ENCODE peak calls at places on chromosomes 2 and 18, in ten cellular contexts. One of them, this sample, is unnamed.

GRCh38 chr2:95062247-95062646 is 36.7 kb downstream of the MAL start:
- DNase-seq in PC-9: no peak
- DNase-seq in psoas muscle: no peak
- DNase-seq in fibroblast of lung: no peak
- DNase-seq in CD8-positive, alpha-beta T cell: no peak
- DNase-seq in astrocyte of the cerebellum: no peak
- DNase-seq in AG09309: no peak
- DNase-seq in AG10803: no peak
- DNase-seq in prostate gland: no peak
- DNase-seq in astrocyte: no peak
- DNase-seq in this sample: no peak

GRCh38 chr2:189298481-189298880 is 118.9 kb upstream of the COL5A2 start:
- DNase-seq in astrocyte of the cerebellum: no peak
- DNase-seq in AG09309: no peak
- DNase-seq in prostate gland: no peak
- DNase-seq in AG10803: peak
- DNase-seq in astrocyte: peak
- DNase-seq in fibroblast of lung: peak
- DNase-seq in CD8-positive, alpha-beta T cell: no peak
- DNase-seq in PC-9: no peak
- DNase-seq in psoas muscle: no peak
- DNase-seq in this sample: no peak

GRCh38 chr2:26927221-26927620 is 43.2 kb upstream of the MAPRE3 start:
- DNase-seq in AG10803: no peak
- DNase-seq in astrocyte: no peak
- DNase-seq in prostate gland: no peak
- DNase-seq in astrocyte of the cerebellum: no peak
- DNase-seq in psoas muscle: no peak
- DNase-seq in CD8-positive, alpha-beta T cell: no peak
- DNase-seq in fibroblast of lung: no peak
- DNase-seq in PC-9: no peak
- DNase-seq in AG09309: no peak
- DNase-seq in this sample: no peak

GRCh38 chr2:1771626-1772280 is 27.4 kb upstream of the PXDN start:
- DNase-seq in psoas muscle: no peak
- DNase-seq in astrocyte of the cerebellum: no peak
- DNase-seq in CD8-positive, alpha-beta T cell: no peak
- DNase-seq in astrocyte: no peak
- DNase-seq in fibroblast of lung: no peak
- DNase-seq in prostate gland: no peak
- DNase-seq in AG10803: no peak
- DNase-seq in PC-9: no peak
- DNase-seq in AG09309: no peak
- DNase-seq in this sample: no peak

GRCh38 chr2:223560704-223561435 is 41.3 kb downstream of the SCG2 start:
- DNase-seq in psoas muscle: no peak
- DNase-seq in astrocyte of the cerebellum: no peak
- DNase-seq in AG09309: no peak
- DNase-seq in PC-9: no peak
- DNase-seq in fibroblast of lung: peak
- DNase-seq in CD8-positive, alpha-beta T cell: no peak
- DNase-seq in AG10803: no peak
- DNase-seq in astrocyte: peak
- DNase-seq in prostate gland: no peak
- DNase-seq in this sample: no peak

GRCh38 chr18:11176416-11176815 is 27.0 kb upstream of the PIEZO2 start:
- DNase-seq in AG09309: peak
- DNase-seq in psoas muscle: no peak
- DNase-seq in astrocyte of the cerebellum: no peak
- DNase-seq in astrocyte: peak
- DNase-seq in PC-9: no peak
- DNase-seq in CD8-positive, alpha-beta T cell: no peak
- DNase-seq in AG10803: peak
- DNase-seq in prostate gland: no peak
- DNase-seq in fibroblast of lung: peak
- DNase-seq in this sample: no peak

GRCh38 chr2:109005686-109006204 is 16.7 kb upstream of the EDAR start:
- DNase-seq in AG10803: peak
- DNase-seq in astrocyte: peak
- DNase-seq in prostate gland: no peak
- DNase-seq in AG09309: no peak
- DNase-seq in psoas muscle: peak
- DNase-seq in PC-9: no peak
- DNase-seq in astrocyte of the cerebellum: peak
- DNase-seq in fibroblast of lung: peak
- DNase-seq in CD8-positive, alpha-beta T cell: no peak
- DNase-seq in this sample: no peak

GRCh38 chr18:3083776-3084175 is 70.8 kb upstream of the LPIN2 start:
- DNase-seq in CD8-positive, alpha-beta T cell: no peak
- DNase-seq in prostate gland: no peak
- DNase-seq in AG10803: no peak
- DNase-seq in astrocyte of the cerebellum: no peak
- DNase-seq in fibroblast of lung: peak
- DNase-seq in astrocyte: no peak
- DNase-seq in PC-9: no peak
- DNase-seq in AG09309: no peak
- DNase-seq in psoas muscle: no peak
- DNase-seq in this sample: no peak

GRCh38 chr2:74512744-74513604 is 1.3 kb upstream of the TLX2 start:
- DNase-seq in CD8-positive, alpha-beta T cell: no peak
- DNase-seq in astrocyte of the cerebellum: no peak
- DNase-seq in astrocyte: no peak
- DNase-seq in psoas muscle: no peak
- DNase-seq in AG09309: no peak
- DNase-seq in PC-9: no peak
- DNase-seq in AG10803: no peak
- DNase-seq in prostate gland: no peak
- DNase-seq in fibroblast of lung: no peak
- DNase-seq in this sample: no peak

GRCh38 chr2:182522930-182523541 is 96.2 kb upstream of the PDE1A start:
- DNase-seq in CD8-positive, alpha-beta T cell: no peak
- DNase-seq in astrocyte: peak
- DNase-seq in astrocyte of the cerebellum: peak
- DNase-seq in psoas muscle: no peak
- DNase-seq in AG09309: no peak
- DNase-seq in PC-9: no peak
- DNase-seq in AG10803: no peak
- DNase-seq in prostate gland: no peak
- DNase-seq in fibroblast of lung: peak
- DNase-seq in this sample: no peak
- H3K4me3 ChIP-seq in CD8-positive, alpha-beta T cell: no peak
- H3K4me3 ChIP-seq in astrocyte: no peak
- H3K4me3 ChIP-seq in astrocyte of the cerebellum: peak
- H3K4me3 ChIP-seq in psoas muscle: peak
- H3K4me3 ChIP-seq in AG09309: no peak
- H3K4me3 ChIP-seq in PC-9: no peak
- H3K4me3 ChIP-seq in AG10803: no peak
- H3K4me3 ChIP-seq in prostate gland: no peak
- H3K4me3 ChIP-seq in fibroblast of lung: peak
- H3K4me3 ChIP-seq in this sample: no peak

DNA sequence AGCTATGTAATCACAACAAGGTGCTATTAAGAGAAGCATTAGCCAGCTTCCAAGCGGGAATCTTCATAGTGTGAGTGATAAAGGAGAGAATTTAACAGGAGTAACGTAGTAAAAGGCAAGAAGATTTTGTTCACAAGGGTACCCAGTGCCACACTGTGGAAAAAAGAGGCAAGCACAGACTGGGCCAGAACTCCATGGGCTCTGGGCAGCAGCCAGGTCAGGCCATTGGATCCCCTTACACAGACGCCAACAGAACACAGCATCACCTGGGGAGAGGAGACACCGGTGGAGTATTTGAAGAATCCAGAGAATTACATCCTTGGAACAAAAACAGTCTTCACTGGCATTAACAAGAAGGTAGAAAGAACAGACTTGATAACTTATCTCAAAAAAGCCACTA is 21.2 kb downstream of the AMER3 start:
- DNase-seq in CD8-positive, alpha-beta T cell: no peak
- DNase-seq in astrocyte: no peak
- DNase-seq in AG10803: no peak
- DNase-seq in AG09309: no peak
- DNase-seq in fibroblast of lung: no peak
- DNase-seq in astrocyte of the cerebellum: no peak
- DNase-seq in prostate gland: no peak
- DNase-seq in PC-9: no peak
- DNase-seq in psoas muscle: no peak
- DNase-seq in this sample: no peak
- TF ChIP-seq CTCF in CD8-positive, alpha-beta T cell: no peak
- TF ChIP-seq CTCF in astrocyte: no peak
- TF ChIP-seq CTCF in AG10803: no peak
- TF ChIP-seq CTCF in AG09309: no peak
- TF ChIP-seq CTCF in fibroblast of lung: no peak
- TF ChIP-seq CTCF in astrocyte of the cerebellum: no peak
- TF ChIP-seq CTCF in prostate gland: no peak
- TF ChIP-seq CTCF in PC-9: no peak
- TF ChIP-seq CTCF in psoas muscle: no peak
- TF ChIP-seq CTCF in this sample: no peak

GRCh38 chr2:68767996-68768395 is 33.4 kb downstream of the ARHGAP25 start:
- DNase-seq in prostate gland: no peak
- DNase-seq in astrocyte of the cerebellum: no peak
- DNase-seq in fibroblast of lung: no peak
- DNase-seq in AG09309: no peak
- DNase-seq in PC-9: no peak
- DNase-seq in astrocyte: no peak
- DNase-seq in psoas muscle: no peak
- DNase-seq in AG10803: no peak
- DNase-seq in CD8-positive, alpha-beta T cell: no peak
- DNase-seq in this sample: no peak
- H3K4me3 ChIP-seq in prostate gland: no peak
- H3K4me3 ChIP-seq in astrocyte of the cerebellum: no peak
- H3K4me3 ChIP-seq in fibroblast of lung: no peak
- H3K4me3 ChIP-seq in AG09309: no peak
- H3K4me3 ChIP-seq in PC-9: no peak
- H3K4me3 ChIP-seq in astrocyte: no peak
- H3K4me3 ChIP-seq in psoas muscle: no peak
- H3K4me3 ChIP-seq in AG10803: no peak
- H3K4me3 ChIP-seq in CD8-positive, alpha-beta T cell: peak
- H3K4me3 ChIP-seq in this sample: no peak

DNA sequence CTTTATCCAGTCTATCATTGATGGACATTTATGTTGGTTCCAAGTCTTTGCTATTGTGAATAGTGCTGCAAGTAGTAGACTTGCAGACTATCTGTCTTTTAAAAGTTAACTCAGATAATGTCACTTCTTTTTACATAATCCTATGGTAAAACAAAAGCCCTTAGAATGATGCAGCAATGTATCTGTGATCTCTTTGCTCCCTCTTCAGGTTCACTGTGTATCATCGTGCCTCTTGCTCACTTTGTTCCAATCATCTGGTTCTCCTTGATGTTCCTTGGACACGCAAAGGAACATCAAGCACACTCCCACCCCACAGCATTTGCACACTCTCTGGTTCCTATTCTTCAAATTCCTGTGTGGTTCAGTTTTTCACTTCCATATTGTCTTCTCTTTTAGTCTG is 472.5 kb upstream of the ZNF804A start:
- DNase-seq in AG10803: no peak
- DNase-seq in astrocyte: no peak
- DNase-seq in astrocyte of the cerebellum: no peak
- DNase-seq in psoas muscle: no peak
- DNase-seq in AG09309: no peak
- DNase-seq in prostate gland: no peak
- DNase-seq in CD8-positive, alpha-beta T cell: no peak
- DNase-seq in fibroblast of lung: no peak
- DNase-seq in PC-9: no peak
- DNase-seq in this sample: no peak
- TF ChIP-seq CTCF in AG10803: no peak
- TF ChIP-seq CTCF in astrocyte: no peak
- TF ChIP-seq CTCF in astrocyte of the cerebellum: no peak
- TF ChIP-seq CTCF in psoas muscle: no peak
- TF ChIP-seq CTCF in AG09309: no peak
- TF ChIP-seq CTCF in prostate gland: no peak
- TF ChIP-seq CTCF in CD8-positive, alpha-beta T cell: no peak
- TF ChIP-seq CTCF in fibroblast of lung: no peak
- TF ChIP-seq CTCF in PC-9: no peak
- TF ChIP-seq CTCF in this sample: no peak

GRCh38 chr2:230416061-230416721 is at the start of gene SP100:
- DNase-seq in prostate gland: peak
- DNase-seq in fibroblast of lung: peak
- DNase-seq in PC-9: peak
- DNase-seq in psoas muscle: peak
- DNase-seq in AG10803: peak
- DNase-seq in AG09309: peak
- DNase-seq in astrocyte of the cerebellum: peak
- DNase-seq in CD8-positive, alpha-beta T cell: peak
- DNase-seq in astrocyte: peak
- DNase-seq in this sample: peak

GRCh38 chr2:230418341-230419016 is 2.5 kb downstream of the SP100 start:
- DNase-seq in psoas muscle: no peak
- DNase-seq in CD8-positive, alpha-beta T cell: no peak
- DNase-seq in PC-9: peak
- DNase-seq in astrocyte: peak
- DNase-seq in prostate gland: no peak
- DNase-seq in AG10803: peak
- DNase-seq in astrocyte of the cerebellum: no peak
- DNase-seq in fibroblast of lung: peak
- DNase-seq in AG09309: peak
- DNase-seq in this sample: no peak

GRCh38 chr2:230414302-230414701 is 1.7 kb upstream of the SP100 start:
- DNase-seq in prostate gland: no peak
- DNase-seq in astrocyte: no peak
- DNase-seq in fibroblast of lung: no peak
- DNase-seq in astrocyte of the cerebellum: no peak
- DNase-seq in AG09309: no peak
- DNase-seq in PC-9: no peak
- DNase-seq in AG10803: no peak
- DNase-seq in psoas muscle: no peak
- DNase-seq in CD8-positive, alpha-beta T cell: no peak
- DNase-seq in this sample: no peak

GRCh38 chr2:230413465-230413864 is 2.5 kb upstream of the SP100 start:
- DNase-seq in psoas muscle: no peak
- DNase-seq in astrocyte: no peak
- DNase-seq in AG10803: no peak
- DNase-seq in AG09309: no peak
- DNase-seq in prostate gland: no peak
- DNase-seq in CD8-positive, alpha-beta T cell: no peak
- DNase-seq in PC-9: no peak
- DNase-seq in astrocyte of the cerebellum: no peak
- DNase-seq in fibroblast of lung: no peak
- DNase-seq in this sample: no peak

GRCh38 chr2:230417436-230417835 is 1.4 kb downstream of the SP100 start:
- DNase-seq in astrocyte of the cerebellum: no peak
- DNase-seq in CD8-positive, alpha-beta T cell: no peak
- DNase-seq in astrocyte: no peak
- DNase-seq in AG09309: no peak
- DNase-seq in psoas muscle: no peak
- DNase-seq in PC-9: no peak
- DNase-seq in prostate gland: no peak
- DNase-seq in AG10803: no peak
- DNase-seq in fibroblast of lung: no peak
- DNase-seq in this sample: no peak
- H3K4me3 ChIP-seq in astrocyte of the cerebellum: peak
- H3K4me3 ChIP-seq in CD8-positive, alpha-beta T cell: peak
- H3K4me3 ChIP-seq in astrocyte: peak
- H3K4me3 ChIP-seq in AG09309: peak
- H3K4me3 ChIP-seq in psoas muscle: peak
- H3K4me3 ChIP-seq in PC-9: peak
- H3K4me3 ChIP-seq in prostate gland: peak
- H3K4me3 ChIP-seq in AG10803: peak
- H3K4me3 ChIP-seq in fibroblast of lung: peak
- H3K4me3 ChIP-seq in this sample: peak

DNA sequence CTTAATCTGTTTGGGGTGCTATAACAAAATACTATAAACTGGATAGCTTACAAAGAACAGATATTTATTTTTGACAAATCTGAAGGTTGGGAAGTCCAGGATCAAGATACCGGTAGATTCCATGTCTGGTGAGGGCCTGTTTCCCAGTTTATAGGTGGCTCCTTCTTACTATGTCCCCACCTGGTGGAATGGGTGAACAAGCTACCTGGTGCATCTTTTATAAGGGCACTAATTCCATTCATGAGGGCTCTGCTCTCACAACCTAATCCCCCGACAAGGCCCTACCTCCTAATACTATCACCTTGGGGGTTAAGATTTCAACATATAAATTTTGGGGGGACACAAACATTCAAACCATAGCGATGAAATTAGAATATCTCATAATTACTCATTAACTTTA is 15.6 kb upstream of the NEMP2 start:
- DNase-seq in prostate gland: no peak
- DNase-seq in AG09309: no peak
- DNase-seq in CD8-positive, alpha-beta T cell: no peak
- DNase-seq in fibroblast of lung: no peak
- DNase-seq in PC-9: no peak
- DNase-seq in AG10803: no peak
- DNase-seq in astrocyte of the cerebellum: no peak
- DNase-seq in astrocyte: no peak
- DNase-seq in psoas muscle: no peak
- DNase-seq in this sample: no peak
- TF ChIP-seq CTCF in prostate gland: no peak
- TF ChIP-seq CTCF in AG09309: no peak
- TF ChIP-seq CTCF in CD8-positive, alpha-beta T cell: no peak
- TF ChIP-seq CTCF in fibroblast of lung: no peak
- TF ChIP-seq CTCF in PC-9: no peak
- TF ChIP-seq CTCF in AG10803: no peak
- TF ChIP-seq CTCF in astrocyte of the cerebellum: no peak
- TF ChIP-seq CTCF in astrocyte: no peak
- TF ChIP-seq CTCF in psoas muscle: no peak
- TF ChIP-seq CTCF in this sample: no peak

This sample was measured in body of pancreas.